ENCODE peak calls at places on chromosomes 13 and 19, in five cellular contexts. H is mesendoderm, B is HCT116, Z is kidney, M is neuronal stem cell. K is an unnamed sample.
A peak's percentile ranks its signal among the peaks of the same experiment; 100 is the strongest.

GRCh38 chr13:67120872-67121531 is 109.1 kb downstream of the PCDH9 start:
- DNase-seq in H (no peak), B (no peak), Z (no peak), M (no peak), K (no peak)

GRCh38 chr13:44401577-44401976 is 28.0 kb downstream of the SERP2 start:
- DNase-seq in H (no peak), B (no peak), Z (no peak), M (no peak), K (no peak)

GRCh38 chr13:33992891-33993336 is 175.0 kb downstream of the RFC3 start:
- DNase-seq in H (no peak), B (no peak), Z (no peak), M (no peak), K (no peak)

GRCh38 chr13:102021777-102022176 is 380.1 kb downstream of the FGF14 start:
- DNase-seq in H (no peak), B (no peak), Z (no peak), M (no peak), K (no peak)

GRCh38 chr19:30536975-30537374 is 164.8 kb downstream of the ZNF536 start:
- DNase-seq in H (no peak), B (no peak), Z (no peak), M (no peak), K (no peak)

GRCh38 chr19:21202865-21203494 is 61.1 kb downstream of the ZNF431 start:
- DNase-seq in H (peak; percentile 83), B (peak; percentile 32), Z (no peak), M (peak; percentile 50), K (peak; percentile 75)

GRCh38 chr19:51735759-51736449 is 12.1 kb upstream of the HAS1 start:
- DNase-seq in H (no peak), B (no peak), Z (no peak), M (no peak), K (no peak)

GRCh38 chr13:94233831-94234230 is 245.7 kb downstream of the DCT start:
- DNase-seq in H (no peak), B (no peak), Z (no peak), M (no peak), K (no peak)

GRCh38 chr19:55620410-55620809 is 4.0 kb downstream of the ZNF784 start:
- DNase-seq in H (no peak), B (no peak), Z (no peak), M (no peak), K (no peak)

GRCh38 chr19:18193388-18194207 is 580 bp downstream of the MPV17L2 start:
- DNase-seq in H (peak; percentile 34), B (no peak), Z (no peak), M (no peak), K (no peak)

GRCh38 chr19:12090807-12091206 is 26.3 kb downstream of the ZNF844 start:
- DNase-seq in H (peak; percentile 66), B (no peak), Z (no peak), M (peak; percentile 46), K (peak; percentile 48)

GRCh38 chr13:37640499-37640898 is 41.9 kb upstream of the POSTN start:
- DNase-seq in H (peak; percentile 70), B (no peak), Z (no peak), M (no peak), K (peak; percentile 9)

GRCh38 chr13:86601351-86601750 is 802.1 kb upstream of the SLITRK6 start:
- DNase-seq in H (no peak), B (no peak), Z (no peak), M (no peak), K (no peak)

GRCh38 chr19:14432817-14433453 is at the start of gene PKN1:
- DNase-seq in H (peak; percentile 52), B (no peak), Z (peak; percentile 86), M (peak; percentile 67), K (peak; percentile 30)

GRCh38 chr13:72808917-72809500 is 27.1 kb downstream of the PIBF1 start:
- DNase-seq in H (peak; percentile 16), B (no peak), Z (no peak), M (peak; percentile 9), K (no peak)

GRCh38 chr13:31431722-31432137 is 232.0 kb downstream of the B3GLCT start:
- DNase-seq in H (peak; percentile 53), B (peak; percentile 22), Z (no peak), M (peak; percentile 49), K (peak; percentile 25)

GRCh38 chr13:98834254-98834960 is 81.9 kb upstream of the SLC15A1 start:
- DNase-seq in H (no peak), B (no peak), Z (no peak), M (no peak), K (peak; percentile 66)

GRCh38 chr13:27283906-27284523 is 13.4 kb downstream of the RASL11A start:
- DNase-seq in H (no peak), B (peak; percentile 15), Z (no peak), M (no peak), K (no peak)

GRCh38 chr19:54178581-54179261 is 5.8 kb upstream of the TMC4 start:
- DNase-seq in H (peak; percentile 51), B (no peak), Z (peak; percentile 78), M (no peak), K (no peak)

GRCh38 chr19:10238172-10238783 is 7.1 kb upstream of the S1PR2 start:
- DNase-seq in H (no peak), B (no peak), Z (peak; percentile 79), M (no peak), K (no peak)

GRCh38 chr19:45218887-45219780 is 26.1 kb downstream of the EXOC3L2 start:
- DNase-seq in H (no peak), B (no peak), Z (no peak), M (no peak), K (no peak)

GRCh38 chr13:20394506-20394905 is 131.2 kb downstream of the CRYL1 start:
- DNase-seq in H (no peak), B (no peak), Z (no peak), M (no peak), K (no peak)

GRCh38 chr19:2148482-2149135 is 2.8 kb downstream of the AP3D1 start:
- DNase-seq in H (no peak), B (no peak), Z (no peak), M (no peak), K (no peak)

GRCh38 chr13:69935043-69935442 is 172.6 kb upstream of the ATXN8OS start:
- DNase-seq in H (peak; percentile 44), B (peak; percentile 52), Z (no peak), M (no peak), K (no peak)

GRCh38 chr13:110420626-110421025 is 113.5 kb downstream of the COL4A2 start:
- DNase-seq in H (no peak), B (no peak), Z (no peak), M (no peak), K (no peak)

GRCh38 chr19:29537601-29538000 is 11.8 kb downstream of the VSTM2B start:
- DNase-seq in H (no peak), B (no peak), Z (no peak), M (no peak), K (no peak)

GRCh38 chr19:40802300-40803169 is 3.5 kb downstream of the EGLN2 start:
- DNase-seq in H (no peak), B (no peak), Z (no peak), M (no peak), K (no peak)
- H3K9ac ChIP-seq in H (peak overlapping the region; percentile 8), B (peak overlapping the region; percentile 6), Z (peak overlapping the region; percentile 66), M (peak overlapping the region; percentile 78), K (peak overlapping the region; percentile 23)

DNA sequence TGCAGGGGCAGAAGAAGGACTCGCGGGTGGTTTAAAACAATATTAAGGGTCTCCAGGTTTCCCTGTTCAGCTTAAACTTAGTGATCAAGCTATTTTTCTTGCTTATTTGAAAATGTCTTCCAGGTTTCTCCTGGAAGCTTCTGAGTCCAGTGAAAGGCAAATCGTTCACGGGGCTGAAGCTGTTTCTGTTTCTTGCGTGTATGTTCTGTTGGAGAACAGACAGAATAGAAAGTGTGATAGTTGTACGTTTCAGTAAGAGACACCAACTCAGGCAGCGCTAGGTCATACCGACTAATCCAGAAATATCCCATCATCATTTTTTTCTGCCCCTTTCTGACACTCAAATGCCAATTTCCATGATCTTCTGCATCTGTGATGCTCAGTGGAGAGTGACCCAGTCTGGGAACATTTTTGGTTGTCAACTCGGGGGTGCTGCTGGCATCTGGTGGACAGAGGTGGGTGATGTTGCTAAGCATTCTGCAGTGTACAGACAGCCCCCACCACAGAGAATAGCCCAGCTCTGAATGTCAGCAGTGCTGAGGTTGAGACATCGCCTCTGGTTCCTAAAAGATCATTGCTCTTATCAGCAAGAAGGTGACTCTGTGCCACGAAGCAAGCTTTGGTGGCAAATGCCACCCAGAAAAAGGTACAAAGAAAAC is 4.3 kb downstream of the KLF2 start:
- DNase-seq in H (no peak), B (no peak), Z (no peak), M (no peak), K (no peak)
- H3K9ac ChIP-seq in H (no peak overlapping the region), B (no peak overlapping the region), Z (peak overlapping the region; percentile 66), M (no peak overlapping the region), K (no peak overlapping the region)

GRCh38 chr19:3607398-3608078 is 863 bp upstream of the TBXA2R start:
- DNase-seq in H (peak; percentile 87), B (no peak), Z (peak; percentile 82), M (no peak), K (no peak)
- H3K9ac ChIP-seq in H (peak overlapping the region; percentile 63), B (peak overlapping the region; percentile 67), Z (peak overlapping the region; percentile 46), M (no peak overlapping the region), K (peak overlapping the region; percentile 74)

GRCh38 chr13:40983269-40983668 is 35.8 kb downstream of the ELF1 start:
- DNase-seq in H (no peak), B (no peak), Z (no peak), M (no peak), K (no peak)
- H3K9ac ChIP-seq in H (no peak overlapping the region), B (no peak overlapping the region), Z (no peak overlapping the region), M (no peak overlapping the region), K (no peak overlapping the region)